ENCODE peak calls at places on chromosomes 2 and 18, in four cellular contexts. E is colonic mucosa, P is H7, U is aorta. O is an unnamed sample.

GRCh38 chr18:6920099-6920955 is 190.8 kb downstream of the ARHGAP28 start:
- DNase-seq in E (peak; percentile 80), P (peak; percentile 73), U (no peak), O (no peak)

GRCh38 chr2:241048149-241048948 is 49.9 kb downstream of the SNED1 start:
- DNase-seq in U (no peak), E (no peak), P (no peak), O (no peak)

GRCh38 chr2:108612514-108613183 is 78.4 kb downstream of the LIMS1 start:
- DNase-seq in U (no peak), P (no peak), E (no peak), O (no peak)

GRCh38 chr2:100632021-100632420 is 69.2 kb downstream of the PDCL3 start:
- DNase-seq in U (no peak), E (no peak), P (no peak), O (no peak)

GRCh38 chr2:73938761-73939352 is 12.2 kb downstream of the DGUOK start:
- DNase-seq in U (no peak), E (no peak), P (no peak), O (no peak)

GRCh38 chr2:21643180-21643579 is 519.4 kb downstream of the TDRD15 start:
- DNase-seq in P (peak; percentile 29), E (no peak), U (no peak), O (no peak)

GRCh38 chr18:73842795-73843394 is 304.7 kb downstream of the FBXO15 start:
- DNase-seq in U (no peak), P (peak; percentile 61), E (peak; percentile 30), O (peak; percentile 27)

GRCh38 chr2:233023007-233023760 is 9.3 kb upstream of the NEU2 start:
- DNase-seq in P (no peak), E (no peak), U (peak; percentile 46), O (no peak)

GRCh38 chr2:100757621-100758394 is 62.1 kb upstream of the NPAS2 start:
- DNase-seq in E (no peak), P (no peak), U (no peak), O (no peak)

GRCh38 chr2:63856302-63856600 is 14.6 kb downstream of the UGP2 start:
- DNase-seq in P (no peak), E (no peak), U (no peak), O (no peak)

GRCh38 chr2:196660264-196660663 is 20.7 kb downstream of the CCDC150 start:
- DNase-seq in U (no peak), P (no peak), E (no peak), O (no peak)

DNA sequence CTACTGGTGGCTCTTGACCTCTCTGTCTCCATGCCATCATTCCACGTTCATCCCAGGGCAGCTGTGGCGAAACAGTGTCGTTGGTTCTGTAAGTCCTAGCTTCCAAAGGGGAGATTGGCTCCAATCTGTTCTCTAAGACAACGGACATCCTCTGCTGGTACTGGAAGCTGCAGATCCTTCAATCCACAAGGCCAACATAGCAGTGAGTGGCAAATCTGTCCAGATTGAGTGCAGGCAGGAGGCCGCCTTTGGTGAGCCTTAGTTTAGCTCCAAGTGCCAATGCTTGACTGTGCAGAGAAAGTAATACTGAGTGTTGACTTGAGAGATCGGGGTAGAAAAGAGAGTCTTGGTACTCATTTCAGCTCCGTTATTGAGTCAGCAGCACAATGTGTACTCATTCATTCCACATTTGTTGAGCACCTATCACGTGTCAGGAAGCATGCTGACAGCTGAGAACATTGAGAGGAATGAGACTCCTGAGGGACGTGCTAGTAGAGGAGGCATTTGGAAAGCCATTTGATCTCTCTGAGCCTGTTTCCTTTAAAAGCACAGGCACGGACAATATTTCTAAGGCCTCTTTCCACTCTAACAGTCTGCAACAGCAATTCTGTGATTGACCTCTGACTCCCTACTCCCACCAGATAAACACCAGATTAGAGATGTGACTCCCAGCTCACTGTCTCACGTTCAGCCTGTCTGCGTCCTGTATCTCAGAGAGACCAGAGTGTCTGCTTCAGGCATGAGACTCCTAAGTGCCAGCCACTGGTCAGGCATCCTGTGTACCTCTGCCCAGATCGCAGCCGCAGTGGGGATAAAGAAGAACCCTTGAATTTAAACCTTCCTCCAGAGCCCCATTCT is 306.0 kb downstream of the CLIP4 start:
- DNase-seq in P (no peak), E (no peak), U (no peak), O (no peak)
- H3K4me3 ChIP-seq in P (no peak overlapping the region), E (no peak overlapping the region), U (no peak overlapping the region), O (no peak overlapping the region)

GRCh38 chr2:102080451-102081054 is 62.0 kb upstream of the IL1R1 start:
- DNase-seq in E (no peak), U (no peak), P (no peak), O (no peak)
- H3K4me3 ChIP-seq in E (no peak overlapping the region), U (no peak overlapping the region), P (no peak overlapping the region), O (no peak overlapping the region)

GRCh38 chr2:144513388-144514100 is 6.4 kb downstream of the ZEB2 start:
- DNase-seq in E (no peak), P (peak; percentile 45), U (no peak), O (no peak)

GRCh38 chr2:144510206-144510991 is 9.5 kb downstream of the ZEB2 start:
- DNase-seq in P (peak; percentile 73), U (no peak), E (no peak), O (no peak)

GRCh38 chr2:144511222-144511855 is 8.6 kb downstream of the ZEB2 start:
- DNase-seq in E (no peak), P (no peak), U (no peak), O (no peak)

GRCh38 chr2:144512421-144513272 is 7.3 kb downstream of the ZEB2 start:
- DNase-seq in U (no peak), P (no peak), E (no peak), O (no peak)

DNA sequence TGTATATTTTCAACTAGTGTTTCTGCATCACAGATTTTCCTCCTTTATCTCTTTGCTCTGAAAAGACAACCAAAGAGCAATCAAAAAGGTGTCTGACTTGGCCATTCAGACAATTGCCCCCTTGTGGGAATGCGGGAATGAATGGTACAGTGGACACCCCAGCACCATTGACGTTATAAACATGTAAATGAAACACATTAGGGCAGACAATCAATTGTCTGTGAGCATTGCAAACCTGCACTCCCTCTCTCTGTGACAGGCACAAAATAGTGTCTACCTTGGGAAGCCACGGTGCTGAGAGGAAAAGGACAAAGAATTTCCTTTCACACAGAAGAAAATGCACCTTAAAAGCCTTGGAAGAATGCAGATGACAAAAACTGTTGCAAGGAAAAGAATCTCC is 8.0 kb downstream of the ZEB2 start:
- DNase-seq in E (no peak), P (no peak), U (no peak), O (no peak)
- H3K4me3 ChIP-seq in E (no peak overlapping the region), P (no peak overlapping the region), U (no peak overlapping the region), O (peak overlapping the region; percentile 70)

GRCh38 chr2:122531803-122532344 is 776.4 kb downstream of the TSN start:
- DNase-seq in U (no peak), P (peak; percentile 81), E (no peak), O (no peak)

GRCh38 chr2:122530812-122531211 is 775.4 kb downstream of the TSN start:
- DNase-seq in P (no peak), U (no peak), E (no peak), O (no peak)

GRCh38 chr2:122539311-122539710 is 783.9 kb downstream of the TSN start:
- DNase-seq in U (no peak), E (no peak), P (no peak), O (no peak)

GRCh38 chr2:122539920-122540319 is 784.5 kb downstream of the TSN start:
- DNase-seq in U (no peak), E (no peak), P (no peak), O (no peak)

GRCh38 chr2:122535960-122536517 is 780.6 kb downstream of the TSN start:
- DNase-seq in U (no peak), E (no peak), P (no peak), O (no peak)
- H3K4me3 ChIP-seq in U (no peak overlapping the region), E (no peak overlapping the region), P (no peak overlapping the region), O (no peak overlapping the region)